ENCODE peak calls at places on chromosomes 3 and 15, in six cellular contexts. W is HFF-Myc, T is ascending aorta, A is LNCaP clone FGC, K is A549, U is OCI-LY7. F is an unnamed sample.

GRCh38 chr3:141746962-141747361 is 8.9 kb downstream of the RNF7 start:
- DNase-seq in A (no peak), U (no peak), K (no peak), W (no peak), T (no peak), F (no peak)

GRCh38 chr3:179750720-179751328 is 98.0 kb downstream of the USP13 start:
- DNase-seq in T (no peak), K (no peak), U (peak), A (no peak), W (no peak), F (no peak)

GRCh38 chr3:114527036-114527644 is 233.3 kb downstream of the TIGIT start:
- DNase-seq in T (no peak), W (no peak), K (peak), U (peak), A (no peak), F (no peak)

GRCh38 chr15:90869140-90869541 is 753 bp downstream of the FURIN start:
- DNase-seq in U (no peak), A (no peak), W (no peak), T (no peak), K (no peak), F (no peak)

GRCh38 chr3:62559831-62560445 is 186.6 kb upstream of the FEZF2 start:
- DNase-seq in W (peak), K (no peak), T (no peak), A (no peak), U (peak), F (no peak)

GRCh38 chr3:126340943-126341754 is 16.1 kb downstream of the KLF15 start:
- DNase-seq in T (peak), K (no peak), A (no peak), W (no peak), U (no peak), F (no peak)

GRCh38 chr3:8523041-8523440 is 21.4 kb downstream of the LMCD1 start:
- DNase-seq in A (no peak), U (no peak), W (no peak), K (no peak), T (no peak), F (no peak)

GRCh38 chr15:43410572-43411214 is 39.8 kb downstream of the TUBGCP4 start:
- DNase-seq in U (no peak), T (no peak), K (no peak), A (no peak), W (no peak), F (no peak)

GRCh38 chr15:68154923-68155559 is 50.1 kb downstream of the CALML4 start:
- DNase-seq in T (no peak), K (peak), A (peak), W (peak), U (peak), F (no peak)

GRCh38 chr3:144324061-144324460 is 352.4 kb downstream of the DIPK2A start:
- DNase-seq in K (no peak), A (no peak), U (no peak), W (no peak), T (no peak), F (no peak)

GRCh38 chr3:52495096-52495495 is at the start of gene STAB1:
- DNase-seq in A (no peak), W (no peak), K (no peak), U (no peak), T (no peak), F (no peak)

GRCh38 chr3:32375596-32375930 is 16.1 kb upstream of the CMTM7 start:
- DNase-seq in U (no peak), W (no peak), A (no peak), T (no peak), K (no peak), F (no peak)

GRCh38 chr3:71658131-71658530 is 67.1 kb downstream of the EIF4E3 start:
- DNase-seq in U (no peak), T (peak), K (no peak), A (peak), W (no peak), F (no peak)

GRCh38 chr3:114154321-114154821 is 24.5 kb downstream of the DRD3 start:
- DNase-seq in K (no peak), U (no peak), W (no peak), T (no peak), A (no peak), F (no peak)

GRCh38 chr3:129277829-129278271 is 820 bp upstream of the HMCES start:
- DNase-seq in T (no peak), A (no peak), W (no peak), K (no peak), U (peak), F (no peak)

GRCh38 chr3:168990111-168990510 is 673.4 kb downstream of the MECOM start:
- DNase-seq in T (no peak), A (no peak), K (no peak), U (no peak), W (no peak), F (no peak)

GRCh38 chr15:52678036-52678467 is 1.1 kb downstream of the ATOSA start:
- DNase-seq in W (peak), U (peak), K (peak), A (no peak), T (peak), F (no peak)

GRCh38 chr15:75532413-75533250 is 46.5 kb downstream of the PTPN9 start:
- DNase-seq in W (peak), A (peak), U (peak), K (peak), T (peak), F (no peak)

GRCh38 chr15:87816811-87817210 is 439.7 kb downstream of the NTRK3 start:
- DNase-seq in T (no peak), U (no peak), K (peak), A (no peak), W (peak), F (no peak)

GRCh38 chr3:58180099-58180880 is 30.5 kb downstream of the DNASE1L3 start:
- DNase-seq in U (no peak), K (no peak), A (no peak), T (no peak), W (no peak), F (no peak)

GRCh38 chr15:68271854-68272471 is 5.6 kb upstream of the FEM1B start:
- DNase-seq in T (peak), U (no peak), A (no peak), K (peak), W (no peak), F (no peak)

GRCh38 chr15:82681371-82681770 is 28.3 kb downstream of the AP3B2 start:
- DNase-seq in W (no peak), K (no peak), T (no peak), A (no peak), U (no peak), F (no peak)

GRCh38 chr3:37989821-37990480 is 635 bp upstream of the VILL start:
- DNase-seq in A (no peak), K (no peak), T (no peak), U (no peak), W (no peak), F (no peak)

GRCh38 chr15:51097553-51098330 is 3.0 kb upstream of the TNFAIP8L3 start:
- DNase-seq in W (no peak), K (no peak), A (no peak), U (no peak), T (no peak), F (no peak)

GRCh38 chr15:79296583-79296982 is 14.1 kb downstream of the ANKRD34C start:
- DNase-seq in U (peak), K (no peak), A (no peak), T (no peak), W (no peak), F (no peak)
- TF ChIP-seq CTCF in U (peak), K (no peak), A (peak), T (no peak), W (peak), F (no peak)

GRCh38 chr15:57306305-57306943 is 69.9 kb upstream of the CGNL1 start:
- DNase-seq in T (peak), K (peak), U (peak), A (no peak), W (no peak), F (peak)
- TF ChIP-seq CTCF in T (peak), K (peak), U (peak), A (peak), W (peak), F (peak)

DNA sequence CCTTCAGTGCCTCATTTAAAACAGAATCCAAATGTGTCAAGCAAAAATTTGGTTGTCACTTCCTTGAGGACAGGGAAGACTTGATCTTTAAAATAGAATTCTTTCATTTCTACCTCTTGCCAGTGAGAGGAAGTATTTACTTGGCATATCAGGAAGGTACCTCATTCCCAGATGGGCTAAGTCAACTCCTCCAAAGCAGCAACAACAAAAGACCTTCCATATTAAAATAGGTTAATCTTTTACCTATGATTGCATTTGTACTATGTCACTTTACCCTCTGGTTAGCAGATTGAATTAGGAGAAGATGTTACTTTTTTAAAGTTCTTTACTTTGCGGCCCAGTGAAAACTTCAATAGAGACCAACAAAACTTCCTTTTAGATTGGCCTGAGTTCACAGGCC is 462.1 kb upstream of the ADAMTS9 start:
- DNase-seq in T (no peak), A (no peak), U (no peak), K (no peak), W (no peak), F (no peak)
- TF ChIP-seq CTCF in T (no peak), A (no peak), U (no peak), K (no peak), W (no peak), F (no peak)

GRCh38 chr15:59764775-59765174 is 75.7 kb upstream of the BNIP2 start:
- DNase-seq in T (no peak), K (no peak), W (no peak), A (no peak), U (no peak), F (no peak)
- TF ChIP-seq CTCF in T (no peak), K (no peak), W (peak), A (no peak), U (peak), F (no peak)

GRCh38 chr3:50388021-50388719 is 28.8 kb upstream of the TMEM115 start:
- DNase-seq in W (no peak), U (peak), T (no peak), K (peak), A (no peak), F (no peak)
- TF ChIP-seq CTCF in W (peak), U (peak), T (no peak), K (no peak), A (peak), F (peak)

F was measured in mesothelial cell of epicardium.